ENCODE peak calls at places on chromosomes 16 and 17, in four cellular contexts. I, H, N and L are unnamed samples. For H3K36me3 and H3K4me1, the result is how much of the 10 kb centered on the place peaks cover.

GRCh38 chr17:64016248-64016784 is 4.1 kb downstream of the ICAM2 start:
- DNase-seq in I (no peak), H (no peak), N (no peak), L (no peak)

GRCh38 chr17:57512258-57512657 is 232.8 kb downstream of the CCDC182 start:
- DNase-seq in I (no peak), H (no peak), N (no peak), L (no peak)

GRCh38 chr17:63450551-63450950 is 4.4 kb upstream of the CYB561 start:
- DNase-seq in I (peak), H (no peak), N (no peak), L (no peak)

GRCh38 chr17:26963163-26963503 is 330.8 kb upstream of the WSB1 start:
- DNase-seq in I (no peak), H (no peak), N (no peak), L (no peak)

GRCh38 chr16:11260596-11260966 is 4.6 kb upstream of the SOCS1 start:
- DNase-seq in I (no peak), H (no peak), N (no peak), L (peak)

GRCh38 chr17:35788504-35788998 is 6.9 kb downstream of the MMP28 start:
- DNase-seq in I (peak), H (no peak), N (peak), L (no peak)

GRCh38 chr16:64627288-64627687 is 494.6 kb downstream of the CDH11 start:
- DNase-seq in I (no peak), H (no peak), N (no peak), L (no peak)

GRCh38 chr16:28616636-28617035 is 6.8 kb upstream of the SULT1A1 start:
- DNase-seq in I (no peak), H (no peak), N (no peak), L (no peak)

GRCh38 chr17:1231456-1231855 is 38.8 kb upstream of the BHLHA9 start:
- DNase-seq in I (no peak), H (peak), N (peak), L (no peak)

GRCh38 chr17:81551458-81552243 is 502 bp downstream of the FAAP100 start:
- DNase-seq in I (peak), H (no peak), N (peak), L (peak)

GRCh38 chr17:50640701-50641338 is 6.1 kb downstream of the ABCC3 start:
- DNase-seq in I (peak), H (peak), N (peak), L (peak)

GRCh38 chr16:24962747-24963146 is 52.4 kb downstream of the ARHGAP17 start:
- DNase-seq in I (no peak), H (no peak), N (no peak), L (no peak)

GRCh38 chr17:4946312-4946976 is 1.9 kb downstream of the PFN1 start:
- DNase-seq in I (no peak), H (no peak), N (no peak), L (no peak)

GRCh38 chr17:48219605-48220004 is 112.0 kb downstream of the SNX11 start:
- DNase-seq in I (no peak), H (no peak), N (no peak), L (no peak)

GRCh38 chr17:32161029-32161428 is 18.7 kb downstream of the RHOT1 start:
- DNase-seq in I (no peak), H (no peak), N (no peak), L (no peak)

GRCh38 chr16:3431779-3432219 is 11.5 kb downstream of the ZNF597 start:
- DNase-seq in I (no peak), H (peak), N (peak), L (no peak)

GRCh38 chr17:297758-298157 is 54.8 kb downstream of the RPH3AL start:
- DNase-seq in I (no peak), H (peak), N (no peak), L (no peak)

GRCh38 chr16:10314811-10315210 is 71.0 kb upstream of the ATF7IP2 start:
- DNase-seq in I (peak), H (no peak), N (no peak), L (no peak)

GRCh38 chr17:79607941-79608728 is 2.7 kb downstream of the RBFOX3 start:
- DNase-seq in I (peak), H (no peak), N (no peak), L (peak)

GRCh38 chr17:47704116-47704515 is 10.2 kb downstream of the TBKBP1 start:
- DNase-seq in I (no peak), H (no peak), N (peak), L (no peak)

GRCh38 chr16:49599281-49599680 is 225.7 kb downstream of the C16orf78 start:
- DNase-seq in I (no peak), H (no peak), N (no peak), L (no peak)

GRCh38 chr16:58118801-58119508 is 10.2 kb downstream of the CFAP20 start:
- DNase-seq in I (no peak), H (no peak), N (no peak), L (no peak)

GRCh38 chr17:79777166-79777843 is 643 bp upstream of the CBX2 start:
- DNase-seq in I (peak), H (peak), N (peak), L (peak)

GRCh38 chr17:4944554-4945175 is 3.7 kb downstream of the PFN1 start:
- DNase-seq in I (no peak), H (no peak), N (no peak), L (no peak)

GRCh38 chr16:68762996-68763756 is 26.1 kb downstream of the CDH1 start:
- DNase-seq in I (no peak), H (no peak), N (no peak), L (no peak)

GRCh38 chr17:81705518-81706231 is 2.5 kb downstream of the MRPL12 start:
- DNase-seq in I (no peak), H (no peak), N (no peak), L (no peak)

GRCh38 chr16:57747496-57747895 is 11.9 kb downstream of the KATNB1 start:
- DNase-seq in I (no peak), H (no peak), N (no peak), L (no peak)

GRCh38 chr17:5508855-5509254 is 22.5 kb downstream of the MIS12 start:
- DNase-seq in I (no peak), H (no peak), N (no peak), L (no peak)

GRCh38 chr17:31495049-31495885 is 103.8 kb downstream of the RAB11FIP4 start:
- DNase-seq in I (peak), H (no peak), N (peak), L (peak)

GRCh38 chr17:80464486-80464885 is 11.9 kb downstream of the NPTX1 start:
- DNase-seq in I (no peak), H (no peak), N (no peak), L (no peak)

GRCh38 chr17:5092139-5093010 is 14.1 kb downstream of the ZFP3 start:
- DNase-seq in I (no peak), H (no peak), N (no peak), L (no peak)

GRCh38 chr17:55710410-55710809 is 12.3 kb downstream of the TMEM100 start:
- DNase-seq in I (no peak), H (no peak), N (no peak), L (no peak)

GRCh38 chr16:26111900-26112299 is 420.1 kb downstream of the HS3ST4 start:
- DNase-seq in I (no peak), H (no peak), N (no peak), L (no peak)

GRCh38 chr16:50366126-50366525 is 2.7 kb downstream of the BRD7 start:
- DNase-seq in I (no peak), H (no peak), N (no peak), L (no peak)

GRCh38 chr17:36818134-36818825 is 119.0 kb upstream of the LHX1 start:
- DNase-seq in I (no peak), H (no peak), N (no peak), L (no peak)

GRCh38 chr17:78707016-78707415 is 75.1 kb downstream of the CYTH1 start:
- DNase-seq in I (peak), H (no peak), N (no peak), L (no peak)

GRCh38 chr17:81686614-81687013 is 2.8 kb downstream of the HGS start:
- DNase-seq in I (no peak), H (no peak), N (no peak), L (no peak)

GRCh38 chr16:30737794-30738648 is 10.2 kb upstream of the PHKG2 start:
- DNase-seq in I (no peak), H (no peak), N (peak), L (no peak)

GRCh38 chr16:30741461-30741914 is 6.7 kb upstream of the PHKG2 start:
- DNase-seq in I (peak), H (peak), N (peak), L (peak)

GRCh38 chr16:30740364-30741251 is 7.6 kb upstream of the PHKG2 start:
- DNase-seq in I (peak), H (peak), N (peak), L (peak)

GRCh38 chr16:30738984-30739951 is 9.0 kb upstream of the PHKG2 start:
- DNase-seq in I (no peak), H (no peak), N (peak), L (no peak)

DNA sequence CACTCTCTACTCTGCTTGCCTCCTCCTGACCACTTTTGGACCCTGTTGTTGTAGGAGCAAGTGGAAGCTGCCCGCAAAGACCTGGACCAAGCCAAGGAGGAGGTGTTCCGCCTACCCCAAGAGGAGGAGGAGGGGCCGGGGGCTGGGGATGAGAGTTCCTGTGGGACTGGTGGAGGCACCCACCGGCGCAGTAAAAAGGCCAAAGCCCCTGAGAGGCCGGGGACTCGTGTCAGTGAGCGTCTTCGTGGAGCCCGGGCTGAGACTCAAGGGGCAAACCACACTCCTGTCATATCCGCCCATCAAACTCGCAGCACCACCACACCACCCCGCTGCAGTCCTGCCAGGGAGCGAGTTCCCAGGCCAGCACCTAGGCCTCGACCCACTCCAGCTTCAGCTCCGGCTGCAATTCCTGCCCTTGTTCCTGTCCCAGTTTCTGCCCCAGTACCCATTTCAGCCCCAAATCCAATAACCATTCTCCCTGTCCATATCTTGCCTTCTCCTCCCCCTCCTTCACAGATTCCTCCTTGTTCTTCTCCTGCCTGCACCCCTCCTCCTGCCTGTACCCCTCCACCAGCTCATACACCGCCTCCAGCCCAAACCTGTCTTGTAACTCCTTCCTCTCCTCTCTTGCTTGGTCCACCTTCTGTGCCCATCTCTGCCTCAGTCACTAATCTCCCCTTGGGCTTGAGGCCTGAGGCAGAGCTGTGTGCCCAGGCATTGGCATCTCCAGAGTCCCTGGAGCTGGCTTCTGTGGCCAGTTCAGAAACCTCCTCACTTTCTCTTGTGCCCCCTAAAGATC is 11.0 kb upstream of the PHKG2 start:
- DNase-seq in I (no peak), H (no peak), N (peak), L (no peak)
- H3K36me3 ChIP-seq in I (under half), H (under half), N (under half), L (under half)

DNA sequence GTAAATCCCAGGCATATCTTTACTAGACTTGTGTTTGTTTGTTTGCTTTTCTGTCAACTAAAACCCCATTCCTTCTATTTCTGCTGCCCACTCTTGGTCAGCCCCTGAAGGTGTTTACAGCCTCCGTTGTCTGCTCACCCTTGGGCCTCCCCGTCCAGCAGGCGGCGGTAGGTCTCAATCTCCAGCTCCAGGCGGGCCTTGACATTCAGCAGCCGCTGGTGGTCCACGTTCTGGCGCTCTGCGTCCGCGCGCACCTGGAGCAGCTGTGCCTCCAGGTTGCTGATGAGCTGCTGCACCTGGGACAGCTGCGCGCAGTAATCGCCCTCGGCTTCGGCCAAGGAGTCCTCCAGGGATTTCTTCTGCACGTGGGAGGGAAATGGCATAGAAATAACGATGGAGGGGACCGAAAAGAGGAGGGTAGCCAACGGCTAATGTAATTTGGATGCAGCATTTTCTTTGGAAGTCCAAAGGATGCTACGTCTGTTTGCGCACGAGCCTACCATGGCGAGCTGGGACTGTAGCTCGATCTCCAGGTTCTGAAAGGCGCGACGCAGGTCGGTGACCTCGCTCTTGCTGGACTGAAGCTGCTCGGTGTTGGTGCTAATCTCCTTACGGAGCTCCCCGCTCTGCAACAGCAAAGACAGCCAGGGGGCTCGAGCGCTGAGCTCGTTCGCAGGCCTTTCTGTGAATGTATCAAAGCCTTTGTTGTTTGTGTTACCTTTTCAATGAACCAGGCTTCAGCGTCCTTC is 3.9 kb downstream of the KRT12 start:
- DNase-seq in I (no peak), H (no peak), N (no peak), L (no peak)
- TF ChIP-seq CTCF in I (no peak), H (no peak), N (no peak), L (no peak)

GRCh38 chr17:2239882-2240430 is 63.6 kb downstream of the SMG6 start:
- DNase-seq in I (peak), H (peak), N (no peak), L (no peak)
- H3K4me1 ChIP-seq in I (under half), H (under half), N (under half), L (under half)

GRCh38 chr17:38890410-38890746 is 20.5 kb downstream of the LASP1 start:
- DNase-seq in I (no peak), H (no peak), N (no peak), L (no peak)
- H3K36me3 ChIP-seq in I (under half), H (under half), N (under half), L (under half)

GRCh38 chr16:2297506-2297860 is 29.6 kb upstream of the RNPS1 start:
- DNase-seq in I (no peak), H (no peak), N (no peak), L (no peak)

GRCh38 chr16:2298621-2299020 is 30.7 kb upstream of the RNPS1 start:
- DNase-seq in I (no peak), H (no peak), N (no peak), L (no peak)

GRCh38 chr16:2295056-2295798 is 27.3 kb upstream of the RNPS1 start:
- DNase-seq in I (no peak), H (no peak), N (no peak), L (peak)

GRCh38 chr16:2299121-2299914 is 31.4 kb upstream of the RNPS1 start:
- DNase-seq in I (no peak), H (no peak), N (no peak), L (no peak)

GRCh38 chr16:2296662-2297505 is 29.0 kb upstream of the RNPS1 start:
- DNase-seq in I (peak), H (no peak), N (peak), L (peak)
- TF ChIP-seq CTCF in I (peak), H (peak), N (no peak), L (no peak)

GRCh38 chr16:641326-642188 is at the start of gene MCRIP2:
- DNase-seq in I (peak), H (peak), N (peak), L (peak)

GRCh38 chr16:640614-641013 is 1.0 kb upstream of the MCRIP2 start:
- DNase-seq in I (no peak), H (no peak), N (no peak), L (no peak)

GRCh38 chr16:643050-643368 is 1.4 kb downstream of the MCRIP2 start:
- DNase-seq in I (no peak), H (no peak), N (no peak), L (no peak)

GRCh38 chr16:644556-644955 is 2.9 kb downstream of the MCRIP2 start:
- DNase-seq in I (no peak), H (no peak), N (no peak), L (no peak)

GRCh38 chr16:642189-643049 is 791 bp downstream of the MCRIP2 start:
- DNase-seq in I (peak), H (peak), N (peak), L (peak)
- H3K4me1 ChIP-seq in I (under half), H (half or more), N (under half), L (under half)

DNA sequence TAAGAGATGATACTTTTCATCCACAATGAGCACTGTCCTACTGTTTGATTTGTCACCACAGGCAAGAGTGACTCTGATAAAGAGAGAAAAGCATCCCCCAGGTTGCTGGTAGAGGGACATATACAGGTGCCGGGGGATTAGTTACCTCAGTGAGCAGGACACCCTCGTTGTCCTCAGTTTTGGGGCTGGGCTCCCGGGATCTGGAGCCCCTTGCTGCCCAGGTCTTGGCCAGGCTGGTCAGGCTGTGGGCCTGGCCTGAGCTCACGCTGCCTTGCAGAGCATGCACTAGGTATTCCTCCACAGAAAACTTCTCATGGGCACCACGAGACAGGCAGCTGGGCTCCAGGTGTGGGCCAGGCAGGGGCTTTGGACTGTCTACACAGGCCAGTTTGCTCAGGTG is 24.4 kb upstream of the SPATA32 start:
- DNase-seq in I (no peak), H (no peak), N (no peak), L (no peak)
- H3K36me3 ChIP-seq in I (half or more), H (under half), N (under half), L (under half)

GRCh38 chr17:49455226-49455968 is 39.7 kb upstream of the NGFR start:
- DNase-seq in I (no peak), H (no peak), N (no peak), L (no peak)

GRCh38 chr17:49456172-49456965 is 38.7 kb upstream of the NGFR start:
- DNase-seq in I (peak), H (peak), N (no peak), L (no peak)

GRCh38 chr17:49459401-49459984 is 35.6 kb upstream of the NGFR start:
- DNase-seq in I (no peak), H (no peak), N (no peak), L (no peak)

GRCh38 chr17:49460401-49460800 is 34.7 kb upstream of the NGFR start:
- DNase-seq in I (no peak), H (no peak), N (no peak), L (no peak)

GRCh38 chr17:49457564-49458535 is 37.2 kb upstream of the NGFR start:
- DNase-seq in I (no peak), H (no peak), N (no peak), L (no peak)
- TF ChIP-seq CTCF in I (no peak), H (no peak), N (no peak), L (no peak)

GRCh38 chr16:66751992-66752322 is 548 bp upstream of the DYNC1LI2 start:
- DNase-seq in I (no peak), H (no peak), N (no peak), L (no peak)
- H3K4me1 ChIP-seq in I (under half), H (under half), N (under half), L (under half)

GRCh38 chr17:66283296-66283934 is 19.0 kb upstream of the PRKCA start:
- DNase-seq in I (no peak), H (no peak), N (no peak), L (no peak)
- H3K36me3 ChIP-seq in I (under half), H (under half), N (under half), L (under half)